ENCODE peak calls at places on chromosomes 3 and 15, in nine cellular contexts. One of them, this sample, is unnamed.

GRCh38 chr3:129231331-129232119 is 17.9 kb upstream of the COPG1 start:
- DNase-seq in NCI-H1105: no peak
- DNase-seq in memory B cell: no peak
- DNase-seq in ascending aorta: no peak
- DNase-seq in glomerular endothelial cell: no peak
- DNase-seq in amniotic stem cell: no peak
- DNase-seq in hepatic stellate cell: no peak
- DNase-seq in GM13977: no peak
- DNase-seq in NCI-H69: peak
- DNase-seq in this sample: peak

GRCh38 chr3:170815340-170815739 is 54.7 kb downstream of the RPL22L1 start:
- DNase-seq in ascending aorta: no peak
- DNase-seq in NCI-H69: peak
- DNase-seq in memory B cell: no peak
- DNase-seq in amniotic stem cell: no peak
- DNase-seq in glomerular endothelial cell: no peak
- DNase-seq in hepatic stellate cell: no peak
- DNase-seq in GM13977: no peak
- DNase-seq in NCI-H1105: peak
- DNase-seq in this sample: no peak

GRCh38 chr15:52151353-52151752 is 38.8 kb upstream of the BCL2L10 start:
- DNase-seq in ascending aorta: no peak
- DNase-seq in hepatic stellate cell: no peak
- DNase-seq in NCI-H69: no peak
- DNase-seq in NCI-H1105: no peak
- DNase-seq in memory B cell: no peak
- DNase-seq in glomerular endothelial cell: no peak
- DNase-seq in amniotic stem cell: no peak
- DNase-seq in GM13977: no peak
- DNase-seq in this sample: no peak

GRCh38 chr3:51441282-51442030 is 50.4 kb downstream of the RBM15B start:
- DNase-seq in NCI-H1105: no peak
- DNase-seq in glomerular endothelial cell: no peak
- DNase-seq in ascending aorta: no peak
- DNase-seq in memory B cell: no peak
- DNase-seq in amniotic stem cell: no peak
- DNase-seq in GM13977: no peak
- DNase-seq in NCI-H69: no peak
- DNase-seq in hepatic stellate cell: no peak
- DNase-seq in this sample: no peak

GRCh38 chr15:23690450-23690852 is 3.3 kb upstream of the NDN start:
- DNase-seq in ascending aorta: no peak
- DNase-seq in GM13977: no peak
- DNase-seq in glomerular endothelial cell: no peak
- DNase-seq in NCI-H1105: no peak
- DNase-seq in amniotic stem cell: no peak
- DNase-seq in NCI-H69: peak
- DNase-seq in hepatic stellate cell: no peak
- DNase-seq in memory B cell: no peak
- DNase-seq in this sample: peak

GRCh38 chr3:13793451-13793850 is 86.4 kb downstream of the WNT7A start:
- DNase-seq in amniotic stem cell: no peak
- DNase-seq in NCI-H69: no peak
- DNase-seq in memory B cell: no peak
- DNase-seq in NCI-H1105: no peak
- DNase-seq in hepatic stellate cell: no peak
- DNase-seq in ascending aorta: no peak
- DNase-seq in GM13977: no peak
- DNase-seq in glomerular endothelial cell: no peak
- DNase-seq in this sample: no peak

GRCh38 chr3:121943434-121943833 is 49.2 kb downstream of the SLC15A2 start:
- DNase-seq in NCI-H1105: no peak
- DNase-seq in NCI-H69: peak
- DNase-seq in ascending aorta: no peak
- DNase-seq in memory B cell: no peak
- DNase-seq in hepatic stellate cell: no peak
- DNase-seq in GM13977: no peak
- DNase-seq in glomerular endothelial cell: no peak
- DNase-seq in amniotic stem cell: no peak
- DNase-seq in this sample: no peak

GRCh38 chr3:171640520-171641412 is 169.5 kb downstream of the PLD1 start:
- DNase-seq in NCI-H69: no peak
- DNase-seq in GM13977: no peak
- DNase-seq in memory B cell: no peak
- DNase-seq in amniotic stem cell: no peak
- DNase-seq in hepatic stellate cell: peak
- DNase-seq in glomerular endothelial cell: no peak
- DNase-seq in ascending aorta: no peak
- DNase-seq in NCI-H1105: no peak
- DNase-seq in this sample: peak

GRCh38 chr3:175585898-175586297 is 726.8 kb downstream of the NAALADL2 start:
- DNase-seq in NCI-H69: no peak
- DNase-seq in memory B cell: no peak
- DNase-seq in ascending aorta: no peak
- DNase-seq in glomerular endothelial cell: no peak
- DNase-seq in GM13977: no peak
- DNase-seq in amniotic stem cell: peak
- DNase-seq in NCI-H1105: no peak
- DNase-seq in hepatic stellate cell: peak
- DNase-seq in this sample: no peak

GRCh38 chr3:190701096-190701532 is 161.4 kb downstream of the GMNC start:
- DNase-seq in amniotic stem cell: peak
- DNase-seq in hepatic stellate cell: no peak
- DNase-seq in ascending aorta: no peak
- DNase-seq in GM13977: no peak
- DNase-seq in NCI-H69: peak
- DNase-seq in NCI-H1105: peak
- DNase-seq in glomerular endothelial cell: peak
- DNase-seq in memory B cell: no peak
- DNase-seq in this sample: peak